ENCODE peak calls at places on chromosome 15, in seven cellular contexts. L, O, X, Y, R, J and S are unnamed samples.

GRCh38 chr15:70212288-70212962 is 114.7 kb upstream of the TLE3 start:
- DNase-seq in Y (no peak), X (no peak), J (no peak), O (no peak), L (no peak), R (peak), S (no peak)

GRCh38 chr15:62288361-62289017 is 123.4 kb upstream of the C2CD4B start:
- DNase-seq in J (no peak), O (no peak), Y (no peak), R (no peak), X (no peak), L (no peak), S (no peak)

GRCh38 chr15:74443100-74443909 is 9.5 kb upstream of the SEMA7A start:
- DNase-seq in O (no peak), Y (no peak), X (no peak), J (no peak), L (no peak), R (peak), S (no peak)

GRCh38 chr15:57565326-57565725 is 26.4 kb upstream of the MYZAP start:
- DNase-seq in X (no peak), O (peak), Y (no peak), R (no peak), L (peak), J (no peak), S (no peak)

GRCh38 chr15:41695750-41696436 is 35.7 kb downstream of the MGA start:
- DNase-seq in L (no peak), O (peak), Y (no peak), R (peak), X (peak), J (peak), S (no peak)

GRCh38 chr15:89785064-89785770 is 9.1 kb downstream of the MESP2 start:
- DNase-seq in L (peak), X (no peak), R (no peak), O (no peak), Y (no peak), J (no peak), S (no peak)

GRCh38 chr15:87597346-87598052 is 659.0 kb downstream of the NTRK3 start:
- DNase-seq in R (peak), O (no peak), X (no peak), J (no peak), Y (no peak), L (no peak), S (no peak)

GRCh38 chr15:50556642-50557371 is 10.3 kb upstream of the USP50 start:
- DNase-seq in O (no peak), Y (no peak), J (no peak), X (no peak), L (no peak), R (no peak), S (no peak)

GRCh38 chr15:82624008-82624407 is 23.2 kb downstream of the CPEB1 start:
- DNase-seq in L (no peak), O (no peak), Y (no peak), R (no peak), J (no peak), X (no peak), S (no peak)

GRCh38 chr15:68413363-68414255 is 18.4 kb downstream of the ITGA11 start:
- DNase-seq in O (no peak), J (no peak), R (no peak), Y (no peak), L (peak), X (no peak), S (peak)

GRCh38 chr15:34161329-34161953 is 48.5 kb downstream of the KATNBL1 start:
- DNase-seq in Y (no peak), J (no peak), L (no peak), X (peak), O (no peak), R (no peak), S (no peak)

GRCh38 chr15:68580026-68580882 is 1.5 kb downstream of the CORO2B start:
- DNase-seq in L (no peak), Y (no peak), R (no peak), J (no peak), O (no peak), X (no peak), S (no peak)

GRCh38 chr15:88511161-88511560 is 35.3 kb downstream of the DET1 start:
- DNase-seq in R (no peak), X (no peak), J (no peak), Y (no peak), L (no peak), O (no peak), S (no peak)

GRCh38 chr15:82100116-82100795 is 54.4 kb upstream of the MEX3B start:
- DNase-seq in O (no peak), Y (no peak), R (peak), X (no peak), J (peak), L (no peak), S (no peak)

GRCh38 chr15:33008284-33009011 is 186.1 kb downstream of the FMN1 start:
- DNase-seq in Y (no peak), L (no peak), J (no peak), X (peak), O (no peak), R (peak), S (peak)

GRCh38 chr15:45913451-45913850 is 278.6 kb downstream of the SQOR start:
- DNase-seq in R (no peak), O (no peak), Y (no peak), X (no peak), J (no peak), L (no peak), S (no peak)

GRCh38 chr15:38474155-38474757 is 20.3 kb downstream of the FAM98B start:
- DNase-seq in L (peak), Y (peak), X (peak), R (peak), J (peak), O (no peak), S (peak)

GRCh38 chr15:33310481-33311311 is at the start of gene RYR3:
- DNase-seq in J (peak), L (no peak), R (peak), Y (peak), O (no peak), X (no peak), S (no peak)

GRCh38 chr15:99845009-99845408 is 111.8 kb upstream of the LYSMD4 start:
- DNase-seq in L (no peak), O (peak), X (peak), Y (no peak), R (peak), J (no peak), S (no peak)

GRCh38 chr15:55627730-55628368 is 39.7 kb upstream of the PYGO1 start:
- DNase-seq in X (peak), J (peak), R (peak), L (no peak), Y (no peak), O (no peak), S (peak)

GRCh38 chr15:63902671-63903035 is 68.9 kb upstream of the HERC1 start:
- DNase-seq in R (peak), J (no peak), X (no peak), Y (no peak), L (no peak), O (no peak), S (no peak)

GRCh38 chr15:89409993-89410767 is 75.6 kb upstream of the POLG start:
- DNase-seq in L (no peak), Y (no peak), X (no peak), O (no peak), R (no peak), J (no peak), S (no peak)

GRCh38 chr15:44193651-44194396 is 1.2 kb downstream of the FRMD5 start:
- DNase-seq in X (peak), J (peak), L (peak), O (no peak), R (peak), Y (peak), S (peak)

GRCh38 chr15:84108725-84109124 is 126.8 kb upstream of the GOLGA6L4 start:
- DNase-seq in X (peak), Y (no peak), J (no peak), R (peak), L (no peak), O (no peak), S (no peak)

GRCh38 chr15:90074916-90075315 is 27.4 kb downstream of the IDH2 start:
- DNase-seq in O (no peak), X (no peak), Y (no peak), R (no peak), L (no peak), J (no peak), S (no peak)

GRCh38 chr15:71781179-71781964 is 29.0 kb upstream of the NR2E3 start:
- DNase-seq in X (peak), O (no peak), Y (no peak), J (no peak), R (no peak), L (no peak), S (no peak)